ENCODE peak calls at places on chromosomes 7 and 10, in five cellular contexts. One of them, this sample, is unnamed.
A peak's percentile ranks its signal among the peaks of the same experiment; 100 is the strongest.

GRCh38 chr10:98414932-98415709 is at the start of gene PYROXD2:
- DNase-seq in BJ: peak; percentile 65
- DNase-seq in endothelial cell of umbilical vein: peak; percentile 88
- DNase-seq in heart left ventricle: peak; percentile 96
- DNase-seq in GM23338: peak; percentile 84
- DNase-seq in this sample: peak; percentile 96

GRCh38 chr10:30591249-30591670 is 38.3 kb downstream of the LYZL2 start:
- DNase-seq in endothelial cell of umbilical vein: peak; percentile 65
- DNase-seq in GM23338: peak; percentile 73
- DNase-seq in BJ: no peak
- DNase-seq in heart left ventricle: no peak
- DNase-seq in this sample: no peak

GRCh38 chr10:78956391-78956790 is 112.4 kb upstream of the ZMIZ1 start:
- DNase-seq in endothelial cell of umbilical vein: no peak
- DNase-seq in heart left ventricle: no peak
- DNase-seq in GM23338: no peak
- DNase-seq in BJ: no peak
- DNase-seq in this sample: no peak

GRCh38 chr7:30237271-30237695 is 47.1 kb upstream of the ZNRF2 start:
- DNase-seq in GM23338: no peak
- DNase-seq in BJ: no peak
- DNase-seq in endothelial cell of umbilical vein: no peak
- DNase-seq in heart left ventricle: peak; percentile 34
- DNase-seq in this sample: no peak

GRCh38 chr10:110226926-110227641 is 19.7 kb downstream of the MXI1 start:
- DNase-seq in BJ: no peak
- DNase-seq in heart left ventricle: peak; percentile 78
- DNase-seq in GM23338: peak; percentile 76
- DNase-seq in endothelial cell of umbilical vein: no peak
- DNase-seq in this sample: peak; percentile 92

GRCh38 chr7:29988391-29989256 is 977 bp downstream of the SCRN1 start:
- DNase-seq in GM23338: peak; percentile 69
- DNase-seq in endothelial cell of umbilical vein: peak; percentile 47
- DNase-seq in heart left ventricle: peak; percentile 61
- DNase-seq in BJ: peak; percentile 44
- DNase-seq in this sample: peak; percentile 87

GRCh38 chr10:88731296-88731695 is 25.2 kb downstream of the LIPK start:
- DNase-seq in heart left ventricle: peak; percentile 28
- DNase-seq in endothelial cell of umbilical vein: no peak
- DNase-seq in GM23338: peak; percentile 38
- DNase-seq in BJ: no peak
- DNase-seq in this sample: no peak

GRCh38 chr10:62540389-62540788 is 166.2 kb downstream of the ZNF365 start:
- DNase-seq in heart left ventricle: no peak
- DNase-seq in endothelial cell of umbilical vein: no peak
- DNase-seq in BJ: no peak
- DNase-seq in GM23338: no peak
- DNase-seq in this sample: no peak

GRCh38 chr10:99784025-99784730 is 1.7 kb downstream of the ABCC2 start:
- DNase-seq in GM23338: no peak
- DNase-seq in BJ: peak; percentile 56
- DNase-seq in heart left ventricle: no peak
- DNase-seq in endothelial cell of umbilical vein: peak; percentile 54
- DNase-seq in this sample: peak; percentile 49

GRCh38 chr7:76261329-76261728 is 41.1 kb upstream of the HSPB1 start:
- DNase-seq in GM23338: no peak
- DNase-seq in endothelial cell of umbilical vein: no peak
- DNase-seq in BJ: no peak
- DNase-seq in heart left ventricle: no peak
- DNase-seq in this sample: no peak

GRCh38 chr7:29342761-29343160 is 148.2 kb downstream of the CHN2 start:
- DNase-seq in endothelial cell of umbilical vein: no peak
- DNase-seq in BJ: no peak
- DNase-seq in GM23338: no peak
- DNase-seq in heart left ventricle: no peak
- DNase-seq in this sample: no peak

GRCh38 chr10:32095116-32095733 is 39.0 kb upstream of the KIF5B start:
- DNase-seq in BJ: no peak
- DNase-seq in endothelial cell of umbilical vein: no peak
- DNase-seq in heart left ventricle: no peak
- DNase-seq in GM23338: no peak
- DNase-seq in this sample: no peak

GRCh38 chr7:21256310-21256877 is 171.5 kb upstream of the SP4 start:
- DNase-seq in endothelial cell of umbilical vein: peak; percentile 62
- DNase-seq in heart left ventricle: no peak
- DNase-seq in BJ: no peak
- DNase-seq in GM23338: peak; percentile 58
- DNase-seq in this sample: no peak

GRCh38 chr7:137626469-137627067 is 220.2 kb downstream of the DGKI start:
- DNase-seq in GM23338: peak; percentile 83
- DNase-seq in endothelial cell of umbilical vein: peak; percentile 54
- DNase-seq in heart left ventricle: peak; percentile 33
- DNase-seq in BJ: no peak
- DNase-seq in this sample: peak; percentile 46

GRCh38 chr10:80170641-80171040 is 34.7 kb downstream of the ANXA11 start:
- DNase-seq in heart left ventricle: no peak
- DNase-seq in endothelial cell of umbilical vein: no peak
- DNase-seq in BJ: no peak
- DNase-seq in GM23338: no peak
- DNase-seq in this sample: no peak

GRCh38 chr7:17939670-17940301 is 508 bp downstream of the SNX13 start:
- DNase-seq in BJ: no peak
- DNase-seq in GM23338: peak; percentile 51
- DNase-seq in heart left ventricle: peak; percentile 44
- DNase-seq in endothelial cell of umbilical vein: peak; percentile 73
- DNase-seq in this sample: peak; percentile 81

GRCh38 chr10:62853710-62854109 is 37.5 kb upstream of the EGR2 start:
- DNase-seq in BJ: no peak
- DNase-seq in endothelial cell of umbilical vein: no peak
- DNase-seq in heart left ventricle: no peak
- DNase-seq in GM23338: peak; percentile 2
- DNase-seq in this sample: peak; percentile 42

GRCh38 chr7:1664711-1665591 is 5.1 kb upstream of the ELFN1 start:
- DNase-seq in endothelial cell of umbilical vein: peak; percentile 66
- DNase-seq in GM23338: peak; percentile 85
- DNase-seq in heart left ventricle: peak; percentile 64
- DNase-seq in BJ: no peak
- DNase-seq in this sample: peak; percentile 69

GRCh38 chr10:80535671-80536360 is 1.9 kb upstream of the SH2D4B start:
- DNase-seq in GM23338: peak; percentile 82
- DNase-seq in heart left ventricle: peak; percentile 82
- DNase-seq in BJ: no peak
- DNase-seq in endothelial cell of umbilical vein: peak; percentile 54
- DNase-seq in this sample: peak; percentile 88

GRCh38 chr7:5491251-5492044 is 67.8 kb upstream of the TNRC18 start:
- DNase-seq in BJ: no peak
- DNase-seq in endothelial cell of umbilical vein: no peak
- DNase-seq in GM23338: no peak
- DNase-seq in heart left ventricle: peak; percentile 65
- DNase-seq in this sample: no peak

GRCh38 chr7:84614821-84615506 is 420.4 kb upstream of the SEMA3A start:
- DNase-seq in GM23338: no peak
- DNase-seq in endothelial cell of umbilical vein: peak; percentile 44
- DNase-seq in heart left ventricle: no peak
- DNase-seq in BJ: no peak
- DNase-seq in this sample: no peak

GRCh38 chr7:20063645-20064044 is 153.5 kb downstream of the MACC1 start:
- DNase-seq in endothelial cell of umbilical vein: no peak
- DNase-seq in heart left ventricle: no peak
- DNase-seq in GM23338: no peak
- DNase-seq in BJ: no peak
- DNase-seq in this sample: no peak

GRCh38 chr10:21912583-21912982 is 90.9 kb downstream of the DNAJC1 start:
- DNase-seq in BJ: no peak
- DNase-seq in GM23338: peak; percentile 27
- DNase-seq in endothelial cell of umbilical vein: no peak
- DNase-seq in heart left ventricle: no peak
- DNase-seq in this sample: no peak

GRCh38 chr10:90641731-90642130 is 216.1 kb downstream of the HTR7 start:
- DNase-seq in GM23338: no peak
- DNase-seq in heart left ventricle: no peak
- DNase-seq in BJ: no peak
- DNase-seq in endothelial cell of umbilical vein: no peak
- DNase-seq in this sample: no peak

GRCh38 chr7:71509381-71509780 is 377.4 kb downstream of the GALNT17 start:
- DNase-seq in BJ: no peak
- DNase-seq in endothelial cell of umbilical vein: no peak
- DNase-seq in heart left ventricle: no peak
- DNase-seq in GM23338: no peak
- DNase-seq in this sample: no peak

GRCh38 chr7:15921576-15921975 is 235.1 kb upstream of the MEOX2 start:
- DNase-seq in GM23338: no peak
- DNase-seq in BJ: peak; percentile 43
- DNase-seq in endothelial cell of umbilical vein: peak; percentile 59
- DNase-seq in heart left ventricle: no peak
- DNase-seq in this sample: no peak

GRCh38 chr10:126191192-126191591 is 197.1 kb downstream of the ADAM12 start:
- DNase-seq in BJ: no peak
- DNase-seq in heart left ventricle: no peak
- DNase-seq in endothelial cell of umbilical vein: no peak
- DNase-seq in GM23338: no peak
- DNase-seq in this sample: no peak

GRCh38 chr7:130273081-130273699 is 6.5 kb downstream of the CPA2 start:
- DNase-seq in endothelial cell of umbilical vein: peak; percentile 24
- DNase-seq in heart left ventricle: no peak
- DNase-seq in GM23338: peak; percentile 94
- DNase-seq in BJ: no peak
- DNase-seq in this sample: no peak

GRCh38 chr7:102066476-102066875 is 220.2 kb upstream of the SH2B2 start:
- DNase-seq in endothelial cell of umbilical vein: no peak
- DNase-seq in BJ: no peak
- DNase-seq in GM23338: no peak
- DNase-seq in heart left ventricle: no peak
- DNase-seq in this sample: no peak

GRCh38 chr7:102993532-102994029 is 80.8 kb downstream of the LRRC17 start:
- DNase-seq in heart left ventricle: no peak
- DNase-seq in endothelial cell of umbilical vein: no peak
- DNase-seq in GM23338: no peak
- DNase-seq in BJ: peak; percentile 26
- DNase-seq in this sample: no peak

GRCh38 chr10:133346413-133346812 is 760 bp upstream of the PRAP1 start:
- DNase-seq in heart left ventricle: no peak
- DNase-seq in GM23338: peak; percentile 37
- DNase-seq in BJ: no peak
- DNase-seq in endothelial cell of umbilical vein: no peak
- DNase-seq in this sample: no peak

GRCh38 chr7:130356760-130357611 is 12.4 kb downstream of the CPA5 start:
- DNase-seq in heart left ventricle: no peak
- DNase-seq in endothelial cell of umbilical vein: no peak
- DNase-seq in GM23338: no peak
- DNase-seq in BJ: no peak
- DNase-seq in this sample: peak; percentile 69

DNA sequence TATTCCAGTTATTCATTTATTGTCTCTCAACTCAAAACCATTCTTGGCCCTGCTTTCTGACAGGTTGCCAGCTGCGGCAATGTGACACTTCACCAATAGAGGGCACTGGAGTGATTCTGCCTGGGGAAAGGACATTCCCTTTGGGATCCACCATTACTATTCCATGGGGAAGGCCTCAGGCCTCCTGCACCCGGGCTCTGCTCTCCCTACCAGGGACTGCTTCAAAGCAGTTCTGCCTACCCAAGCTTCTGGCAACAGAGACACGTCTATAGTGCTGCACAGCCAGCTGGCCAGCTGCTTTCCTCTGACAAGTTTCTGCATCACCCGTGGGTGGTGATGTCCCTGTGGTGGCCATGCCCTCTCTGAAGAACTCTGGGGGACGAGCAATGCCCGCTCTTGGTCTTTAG is 163.9 kb downstream of the ELMO1 start:
- DNase-seq in GM23338: peak; percentile 78
- DNase-seq in endothelial cell of umbilical vein: peak; percentile 80
- DNase-seq in BJ: no peak
- DNase-seq in heart left ventricle: peak; percentile 42
- DNase-seq in this sample: peak; percentile 78
- H3K27me3 ChIP-seq in GM23338: no peaks in the 10 kb centered on the region
- H3K27me3 ChIP-seq in endothelial cell of umbilical vein: no peaks in the 10 kb centered on the region
- H3K27me3 ChIP-seq in BJ: no peaks in the 10 kb centered on the region
- H3K27me3 ChIP-seq in heart left ventricle: no peaks in the 10 kb centered on the region
- H3K27me3 ChIP-seq in this sample: no peaks in the 10 kb centered on the region

DNA sequence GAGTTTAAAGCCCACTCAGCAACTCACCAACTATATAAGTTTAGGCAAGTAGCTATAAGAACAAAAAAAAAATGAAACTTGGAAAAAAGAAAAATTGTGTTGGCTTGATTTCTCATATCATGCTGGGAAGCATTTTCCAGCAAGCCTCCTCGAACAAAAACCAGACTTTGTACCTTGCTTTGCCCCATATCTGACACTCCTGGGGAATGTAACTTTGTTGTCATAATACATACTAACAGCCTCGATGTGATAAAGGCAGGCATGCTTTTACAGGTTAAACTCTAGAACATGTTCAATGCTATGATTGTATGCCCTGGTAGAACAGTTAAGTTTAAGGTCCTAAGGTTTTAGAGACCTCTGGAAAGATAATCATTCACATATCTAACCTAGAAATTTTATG is 11.6 kb downstream of the CFAP43 start:
- DNase-seq in GM23338: no peak
- DNase-seq in BJ: no peak
- DNase-seq in endothelial cell of umbilical vein: no peak
- DNase-seq in heart left ventricle: no peak
- DNase-seq in this sample: no peak
- H3K27me3 ChIP-seq in GM23338: no peaks in the 10 kb centered on the region
- H3K27me3 ChIP-seq in BJ: peaks cover 5% of the 10 kb centered on the region
- H3K27me3 ChIP-seq in endothelial cell of umbilical vein: peaks cover 5% of the 10 kb centered on the region
- H3K27me3 ChIP-seq in heart left ventricle: no peaks in the 10 kb centered on the region
- H3K27me3 ChIP-seq in this sample: peaks cover 2% of the 10 kb centered on the region

DNA sequence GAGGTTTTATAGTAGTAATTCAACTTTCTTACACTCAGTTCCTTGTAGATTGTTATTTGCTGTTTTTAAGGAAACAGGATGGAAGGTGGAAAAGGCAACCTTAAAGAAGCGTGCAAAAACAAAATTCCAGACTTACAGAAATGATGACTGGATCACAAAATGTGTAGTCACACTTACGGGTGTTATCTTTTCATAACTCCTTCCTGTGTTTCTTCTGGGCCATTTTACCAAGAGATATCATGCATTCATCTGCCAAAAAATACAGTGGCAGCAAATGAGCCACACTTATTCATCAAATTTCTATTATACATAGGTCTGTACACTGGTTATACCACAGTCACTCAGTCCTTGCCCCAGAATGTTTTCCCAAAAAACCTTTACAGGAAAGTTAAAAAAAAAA is 94.3 kb upstream of the IL6 start:
- DNase-seq in GM23338: no peak
- DNase-seq in heart left ventricle: no peak
- DNase-seq in endothelial cell of umbilical vein: peak; percentile 92
- DNase-seq in BJ: no peak
- DNase-seq in this sample: no peak
- H3K27me3 ChIP-seq in GM23338: no peaks in the 10 kb centered on the region
- H3K27me3 ChIP-seq in heart left ventricle: no peaks in the 10 kb centered on the region
- H3K27me3 ChIP-seq in endothelial cell of umbilical vein: no peaks in the 10 kb centered on the region
- H3K27me3 ChIP-seq in BJ: no peaks in the 10 kb centered on the region
- H3K27me3 ChIP-seq in this sample: no peaks in the 10 kb centered on the region

DNA sequence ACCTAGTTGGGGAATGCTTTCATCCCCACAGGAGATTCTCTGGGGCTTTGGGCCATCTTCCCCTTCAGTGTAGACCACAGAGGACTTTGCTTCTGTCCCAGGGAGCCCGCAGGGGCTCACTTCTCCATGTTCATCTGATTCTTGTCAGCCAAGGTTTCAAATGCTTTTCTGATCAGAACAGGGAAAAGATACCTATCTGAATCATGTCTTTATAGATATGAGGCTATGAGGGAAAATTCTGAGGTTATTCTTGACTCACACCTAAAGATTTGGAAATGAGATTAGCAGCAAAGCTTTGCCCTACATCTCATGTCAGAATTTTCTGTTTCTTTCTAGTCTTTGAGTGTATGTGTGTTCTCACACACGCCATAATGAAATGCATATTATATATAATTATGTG is 53.3 kb downstream of the FIGNL1 start:
- DNase-seq in GM23338: no peak
- DNase-seq in heart left ventricle: no peak
- DNase-seq in endothelial cell of umbilical vein: no peak
- DNase-seq in BJ: no peak
- DNase-seq in this sample: no peak
- H3K27me3 ChIP-seq in GM23338: no peaks in the 10 kb centered on the region
- H3K27me3 ChIP-seq in heart left ventricle: peaks cover 32% of the 10 kb centered on the region
- H3K27me3 ChIP-seq in endothelial cell of umbilical vein: peaks cover 46% of the 10 kb centered on the region
- H3K27me3 ChIP-seq in BJ: peaks cover 7% of the 10 kb centered on the region
- H3K27me3 ChIP-seq in this sample: peaks cover 1% of the 10 kb centered on the region